ENCODE peak calls at places on chromosomes 5 and 9, in ten cellular contexts. One of them, this sample, is unnamed.
A peak's percentile ranks its signal among the peaks of the same experiment; 100 is the strongest.

GRCh38 chr5:101390317-101390908 is 487.3 kb upstream of the ST8SIA4 start:
- DNase-seq in activated CD4-positive, alpha-beta T cell treated with anti-CD3 and anti-CD28 coated beads, Interleukin-2, amount 50 U/mL, for 48 hours: no peak
- DNase-seq in Calu3: peak; percentile 40
- DNase-seq in H9: peak; percentile 31
- DNase-seq in posterior cingulate gyrus: no peak
- DNase-seq in AG10803: peak; percentile 46
- DNase-seq in foreskin melanocyte: peak; percentile 40
- DNase-seq in CD4-positive, alpha-beta T cell: no peak
- DNase-seq in T-helper 2 cell: no peak
- DNase-seq in RWPE1: peak; percentile 16
- DNase-seq in this sample: no peak

GRCh38 chr5:106311230-106311629 is 1359.5 kb downstream of the EFNA5 start:
- DNase-seq in H9: no peak
- DNase-seq in activated CD4-positive, alpha-beta T cell treated with anti-CD3 and anti-CD28 coated beads, Interleukin-2, amount 50 U/mL, for 48 hours: no peak
- DNase-seq in AG10803: no peak
- DNase-seq in posterior cingulate gyrus: no peak
- DNase-seq in RWPE1: no peak
- DNase-seq in T-helper 2 cell: no peak
- DNase-seq in CD4-positive, alpha-beta T cell: no peak
- DNase-seq in foreskin melanocyte: no peak
- DNase-seq in Calu3: no peak
- DNase-seq in this sample: no peak

GRCh38 chr5:80399553-80400239 is 8.2 kb upstream of the ZFYVE16 start:
- DNase-seq in RWPE1: peak; percentile 21
- DNase-seq in activated CD4-positive, alpha-beta T cell treated with anti-CD3 and anti-CD28 coated beads, Interleukin-2, amount 50 U/mL, for 48 hours: no peak
- DNase-seq in AG10803: peak; percentile 79
- DNase-seq in posterior cingulate gyrus: no peak
- DNase-seq in Calu3: no peak
- DNase-seq in CD4-positive, alpha-beta T cell: no peak
- DNase-seq in H9: no peak
- DNase-seq in foreskin melanocyte: peak; percentile 99
- DNase-seq in T-helper 2 cell: no peak
- DNase-seq in this sample: no peak

GRCh38 chr9:71684566-71684965 is 83.7 kb downstream of the CEMIP2 start:
- DNase-seq in H9: no peak
- DNase-seq in Calu3: no peak
- DNase-seq in posterior cingulate gyrus: no peak
- DNase-seq in AG10803: no peak
- DNase-seq in T-helper 2 cell: no peak
- DNase-seq in foreskin melanocyte: no peak
- DNase-seq in CD4-positive, alpha-beta T cell: no peak
- DNase-seq in RWPE1: no peak
- DNase-seq in activated CD4-positive, alpha-beta T cell treated with anti-CD3 and anti-CD28 coated beads, Interleukin-2, amount 50 U/mL, for 48 hours: no peak
- DNase-seq in this sample: no peak

GRCh38 chr5:149644629-149645028 is 63.3 kb downstream of the ARHGEF37 start:
- DNase-seq in AG10803: no peak
- DNase-seq in posterior cingulate gyrus: no peak
- DNase-seq in foreskin melanocyte: no peak
- DNase-seq in activated CD4-positive, alpha-beta T cell treated with anti-CD3 and anti-CD28 coated beads, Interleukin-2, amount 50 U/mL, for 48 hours: no peak
- DNase-seq in CD4-positive, alpha-beta T cell: no peak
- DNase-seq in T-helper 2 cell: no peak
- DNase-seq in Calu3: no peak
- DNase-seq in RWPE1: no peak
- DNase-seq in H9: no peak
- DNase-seq in this sample: no peak

GRCh38 chr5:180799902-180800801 is 2.5 kb downstream of the MGAT1 start:
- DNase-seq in posterior cingulate gyrus: no peak
- DNase-seq in H9: no peak
- DNase-seq in AG10803: peak; percentile 83
- DNase-seq in CD4-positive, alpha-beta T cell: no peak
- DNase-seq in RWPE1: peak; percentile 84
- DNase-seq in T-helper 2 cell: no peak
- DNase-seq in Calu3: no peak
- DNase-seq in foreskin melanocyte: no peak
- DNase-seq in activated CD4-positive, alpha-beta T cell treated with anti-CD3 and anti-CD28 coated beads, Interleukin-2, amount 50 U/mL, for 48 hours: no peak
- DNase-seq in this sample: peak; percentile 79

GRCh38 chr5:135432113-135432512 is 15.0 kb downstream of the DCANP1 start:
- DNase-seq in foreskin melanocyte: no peak
- DNase-seq in T-helper 2 cell: no peak
- DNase-seq in AG10803: no peak
- DNase-seq in posterior cingulate gyrus: no peak
- DNase-seq in activated CD4-positive, alpha-beta T cell treated with anti-CD3 and anti-CD28 coated beads, Interleukin-2, amount 50 U/mL, for 48 hours: no peak
- DNase-seq in H9: peak; percentile 22
- DNase-seq in CD4-positive, alpha-beta T cell: no peak
- DNase-seq in Calu3: no peak
- DNase-seq in RWPE1: no peak
- DNase-seq in this sample: no peak

GRCh38 chr5:107389769-107390168 is 281.0 kb downstream of the EFNA5 start:
- DNase-seq in CD4-positive, alpha-beta T cell: no peak
- DNase-seq in foreskin melanocyte: no peak
- DNase-seq in RWPE1: no peak
- DNase-seq in H9: no peak
- DNase-seq in Calu3: no peak
- DNase-seq in AG10803: no peak
- DNase-seq in activated CD4-positive, alpha-beta T cell treated with anti-CD3 and anti-CD28 coated beads, Interleukin-2, amount 50 U/mL, for 48 hours: no peak
- DNase-seq in T-helper 2 cell: no peak
- DNase-seq in posterior cingulate gyrus: no peak
- DNase-seq in this sample: no peak

GRCh38 chr5:87876616-87877015 is 392.0 kb downstream of the TMEM161B start:
- DNase-seq in AG10803: no peak
- DNase-seq in posterior cingulate gyrus: no peak
- DNase-seq in H9: no peak
- DNase-seq in RWPE1: no peak
- DNase-seq in foreskin melanocyte: no peak
- DNase-seq in activated CD4-positive, alpha-beta T cell treated with anti-CD3 and anti-CD28 coated beads, Interleukin-2, amount 50 U/mL, for 48 hours: no peak
- DNase-seq in CD4-positive, alpha-beta T cell: no peak
- DNase-seq in Calu3: no peak
- DNase-seq in T-helper 2 cell: no peak
- DNase-seq in this sample: no peak

GRCh38 chr5:175629231-175629630 is 28.6 kb upstream of the HRH2 start:
- DNase-seq in CD4-positive, alpha-beta T cell: no peak
- DNase-seq in H9: no peak
- DNase-seq in T-helper 2 cell: no peak
- DNase-seq in AG10803: no peak
- DNase-seq in posterior cingulate gyrus: no peak
- DNase-seq in Calu3: no peak
- DNase-seq in activated CD4-positive, alpha-beta T cell treated with anti-CD3 and anti-CD28 coated beads, Interleukin-2, amount 50 U/mL, for 48 hours: no peak
- DNase-seq in foreskin melanocyte: no peak
- DNase-seq in RWPE1: no peak
- DNase-seq in this sample: no peak

GRCh38 chr9:95641591-95641990 is 124.8 kb upstream of the PTCH1 start:
- DNase-seq in activated CD4-positive, alpha-beta T cell treated with anti-CD3 and anti-CD28 coated beads, Interleukin-2, amount 50 U/mL, for 48 hours: no peak
- DNase-seq in foreskin melanocyte: peak; percentile 21
- DNase-seq in AG10803: no peak
- DNase-seq in Calu3: no peak
- DNase-seq in posterior cingulate gyrus: no peak
- DNase-seq in RWPE1: no peak
- DNase-seq in T-helper 2 cell: no peak
- DNase-seq in CD4-positive, alpha-beta T cell: no peak
- DNase-seq in H9: no peak
- DNase-seq in this sample: no peak

GRCh38 chr9:132474253-132474652 is 64.2 kb downstream of the CFAP77 start:
- DNase-seq in posterior cingulate gyrus: no peak
- DNase-seq in Calu3: no peak
- DNase-seq in CD4-positive, alpha-beta T cell: no peak
- DNase-seq in activated CD4-positive, alpha-beta T cell treated with anti-CD3 and anti-CD28 coated beads, Interleukin-2, amount 50 U/mL, for 48 hours: no peak
- DNase-seq in H9: no peak
- DNase-seq in T-helper 2 cell: no peak
- DNase-seq in RWPE1: no peak
- DNase-seq in foreskin melanocyte: peak; percentile 6
- DNase-seq in AG10803: no peak
- DNase-seq in this sample: no peak

GRCh38 chr5:17255471-17256016 is 38.1 kb downstream of the BASP1 start:
- DNase-seq in H9: no peak
- DNase-seq in CD4-positive, alpha-beta T cell: no peak
- DNase-seq in RWPE1: no peak
- DNase-seq in Calu3: no peak
- DNase-seq in AG10803: peak; percentile 27
- DNase-seq in posterior cingulate gyrus: no peak
- DNase-seq in T-helper 2 cell: no peak
- DNase-seq in foreskin melanocyte: no peak
- DNase-seq in activated CD4-positive, alpha-beta T cell treated with anti-CD3 and anti-CD28 coated beads, Interleukin-2, amount 50 U/mL, for 48 hours: no peak
- DNase-seq in this sample: no peak

GRCh38 chr9:134496413-134497282 is 145.0 kb upstream of the COL5A1 start:
- DNase-seq in AG10803: peak; percentile 94
- DNase-seq in CD4-positive, alpha-beta T cell: no peak
- DNase-seq in T-helper 2 cell: no peak
- DNase-seq in foreskin melanocyte: no peak
- DNase-seq in H9: no peak
- DNase-seq in activated CD4-positive, alpha-beta T cell treated with anti-CD3 and anti-CD28 coated beads, Interleukin-2, amount 50 U/mL, for 48 hours: no peak
- DNase-seq in Calu3: no peak
- DNase-seq in posterior cingulate gyrus: peak; percentile 27
- DNase-seq in RWPE1: no peak
- DNase-seq in this sample: no peak

GRCh38 chr9:4065054-4065453 is 234.8 kb downstream of the GLIS3 start:
- DNase-seq in Calu3: no peak
- DNase-seq in RWPE1: no peak
- DNase-seq in AG10803: no peak
- DNase-seq in CD4-positive, alpha-beta T cell: no peak
- DNase-seq in posterior cingulate gyrus: no peak
- DNase-seq in activated CD4-positive, alpha-beta T cell treated with anti-CD3 and anti-CD28 coated beads, Interleukin-2, amount 50 U/mL, for 48 hours: no peak
- DNase-seq in H9: no peak
- DNase-seq in foreskin melanocyte: peak; percentile 46
- DNase-seq in T-helper 2 cell: no peak
- DNase-seq in this sample: no peak

GRCh38 chr5:143261748-143262392 is 141.6 kb downstream of the NR3C1 start:
- DNase-seq in RWPE1: peak; percentile 65
- DNase-seq in Calu3: no peak
- DNase-seq in foreskin melanocyte: no peak
- DNase-seq in T-helper 2 cell: no peak
- DNase-seq in posterior cingulate gyrus: no peak
- DNase-seq in activated CD4-positive, alpha-beta T cell treated with anti-CD3 and anti-CD28 coated beads, Interleukin-2, amount 50 U/mL, for 48 hours: peak; percentile 25
- DNase-seq in CD4-positive, alpha-beta T cell: no peak
- DNase-seq in H9: no peak
- DNase-seq in AG10803: peak; percentile 62
- DNase-seq in this sample: peak; percentile 66

GRCh38 chr9:81497096-81497495 is 192.3 kb downstream of the TLE1 start:
- DNase-seq in RWPE1: no peak
- DNase-seq in H9: no peak
- DNase-seq in CD4-positive, alpha-beta T cell: no peak
- DNase-seq in activated CD4-positive, alpha-beta T cell treated with anti-CD3 and anti-CD28 coated beads, Interleukin-2, amount 50 U/mL, for 48 hours: no peak
- DNase-seq in T-helper 2 cell: no peak
- DNase-seq in AG10803: no peak
- DNase-seq in posterior cingulate gyrus: no peak
- DNase-seq in foreskin melanocyte: no peak
- DNase-seq in Calu3: no peak
- DNase-seq in this sample: no peak

GRCh38 chr9:37534901-37535300 is 41.3 kb downstream of the FBXO10 start:
- DNase-seq in RWPE1: no peak
- DNase-seq in T-helper 2 cell: no peak
- DNase-seq in Calu3: no peak
- DNase-seq in posterior cingulate gyrus: no peak
- DNase-seq in activated CD4-positive, alpha-beta T cell treated with anti-CD3 and anti-CD28 coated beads, Interleukin-2, amount 50 U/mL, for 48 hours: no peak
- DNase-seq in CD4-positive, alpha-beta T cell: no peak
- DNase-seq in H9: no peak
- DNase-seq in AG10803: no peak
- DNase-seq in foreskin melanocyte: no peak
- DNase-seq in this sample: no peak

GRCh38 chr9:114655689-114656088 is 1.9 kb downstream of the TEX53 start:
- DNase-seq in T-helper 2 cell: no peak
- DNase-seq in RWPE1: no peak
- DNase-seq in foreskin melanocyte: no peak
- DNase-seq in AG10803: peak; percentile 85
- DNase-seq in activated CD4-positive, alpha-beta T cell treated with anti-CD3 and anti-CD28 coated beads, Interleukin-2, amount 50 U/mL, for 48 hours: no peak
- DNase-seq in Calu3: no peak
- DNase-seq in H9: no peak
- DNase-seq in CD4-positive, alpha-beta T cell: no peak
- DNase-seq in posterior cingulate gyrus: no peak
- DNase-seq in this sample: no peak

GRCh38 chr5:102152906-102153787 is 142.9 kb downstream of the SLCO4C1 start:
- DNase-seq in H9: no peak
- DNase-seq in Calu3: peak; percentile 41
- DNase-seq in activated CD4-positive, alpha-beta T cell treated with anti-CD3 and anti-CD28 coated beads, Interleukin-2, amount 50 U/mL, for 48 hours: no peak
- DNase-seq in T-helper 2 cell: no peak
- DNase-seq in RWPE1: peak; percentile 7
- DNase-seq in AG10803: no peak
- DNase-seq in CD4-positive, alpha-beta T cell: no peak
- DNase-seq in foreskin melanocyte: peak; percentile 44
- DNase-seq in posterior cingulate gyrus: no peak
- DNase-seq in this sample: no peak

GRCh38 chr9:136019681-136020060 is 58.5 kb upstream of the UBAC1 start:
- DNase-seq in H9: no peak
- DNase-seq in CD4-positive, alpha-beta T cell: no peak
- DNase-seq in T-helper 2 cell: no peak
- DNase-seq in AG10803: no peak
- DNase-seq in RWPE1: no peak
- DNase-seq in posterior cingulate gyrus: peak; percentile 25
- DNase-seq in Calu3: no peak
- DNase-seq in foreskin melanocyte: no peak
- DNase-seq in activated CD4-positive, alpha-beta T cell treated with anti-CD3 and anti-CD28 coated beads, Interleukin-2, amount 50 U/mL, for 48 hours: no peak
- DNase-seq in this sample: no peak

GRCh38 chr9:109755040-109755439 is 25.0 kb upstream of the PALM2AKAP2 start:
- DNase-seq in RWPE1: no peak
- DNase-seq in posterior cingulate gyrus: no peak
- DNase-seq in T-helper 2 cell: no peak
- DNase-seq in foreskin melanocyte: no peak
- DNase-seq in activated CD4-positive, alpha-beta T cell treated with anti-CD3 and anti-CD28 coated beads, Interleukin-2, amount 50 U/mL, for 48 hours: no peak
- DNase-seq in H9: no peak
- DNase-seq in AG10803: peak; percentile 52
- DNase-seq in CD4-positive, alpha-beta T cell: no peak
- DNase-seq in Calu3: no peak
- DNase-seq in this sample: no peak

GRCh38 chr9:85941966-85942912 is 1.3 kb downstream of the NAA35 start:
- DNase-seq in AG10803: peak; percentile 11
- DNase-seq in H9: no peak
- DNase-seq in posterior cingulate gyrus: no peak
- DNase-seq in activated CD4-positive, alpha-beta T cell treated with anti-CD3 and anti-CD28 coated beads, Interleukin-2, amount 50 U/mL, for 48 hours: no peak
- DNase-seq in T-helper 2 cell: no peak
- DNase-seq in foreskin melanocyte: no peak
- DNase-seq in CD4-positive, alpha-beta T cell: no peak
- DNase-seq in RWPE1: peak; percentile 5
- DNase-seq in Calu3: no peak
- DNase-seq in this sample: no peak

GRCh38 chr9:132011309-132011708 is 68.4 kb downstream of the MED27 start:
- DNase-seq in foreskin melanocyte: no peak
- DNase-seq in posterior cingulate gyrus: no peak
- DNase-seq in H9: no peak
- DNase-seq in RWPE1: no peak
- DNase-seq in T-helper 2 cell: no peak
- DNase-seq in AG10803: no peak
- DNase-seq in activated CD4-positive, alpha-beta T cell treated with anti-CD3 and anti-CD28 coated beads, Interleukin-2, amount 50 U/mL, for 48 hours: no peak
- DNase-seq in CD4-positive, alpha-beta T cell: no peak
- DNase-seq in Calu3: no peak
- DNase-seq in this sample: no peak

GRCh38 chr9:69412741-69413150 is 87.7 kb downstream of the ENTREP1 start:
- DNase-seq in RWPE1: peak; percentile 64
- DNase-seq in posterior cingulate gyrus: peak; percentile 52
- DNase-seq in activated CD4-positive, alpha-beta T cell treated with anti-CD3 and anti-CD28 coated beads, Interleukin-2, amount 50 U/mL, for 48 hours: peak; percentile 11
- DNase-seq in T-helper 2 cell: no peak
- DNase-seq in CD4-positive, alpha-beta T cell: no peak
- DNase-seq in foreskin melanocyte: peak; percentile 50
- DNase-seq in Calu3: peak; percentile 76
- DNase-seq in H9: peak; percentile 94
- DNase-seq in AG10803: peak; percentile 69
- DNase-seq in this sample: no peak

GRCh38 chr5:72036951-72037350 is 70.3 kb upstream of the MAP1B start:
- DNase-seq in T-helper 2 cell: no peak
- DNase-seq in foreskin melanocyte: no peak
- DNase-seq in RWPE1: peak; percentile 75
- DNase-seq in Calu3: peak; percentile 2
- DNase-seq in CD4-positive, alpha-beta T cell: no peak
- DNase-seq in H9: peak; percentile 55
- DNase-seq in AG10803: no peak
- DNase-seq in posterior cingulate gyrus: no peak
- DNase-seq in activated CD4-positive, alpha-beta T cell treated with anti-CD3 and anti-CD28 coated beads, Interleukin-2, amount 50 U/mL, for 48 hours: no peak
- DNase-seq in this sample: peak; percentile 11

GRCh38 chr5:53877243-53877642 is 316.8 kb downstream of the NDUFS4 start:
- DNase-seq in CD4-positive, alpha-beta T cell: no peak
- DNase-seq in activated CD4-positive, alpha-beta T cell treated with anti-CD3 and anti-CD28 coated beads, Interleukin-2, amount 50 U/mL, for 48 hours: no peak
- DNase-seq in RWPE1: no peak
- DNase-seq in AG10803: peak; percentile 85
- DNase-seq in T-helper 2 cell: no peak
- DNase-seq in Calu3: no peak
- DNase-seq in H9: no peak
- DNase-seq in posterior cingulate gyrus: no peak
- DNase-seq in foreskin melanocyte: no peak
- DNase-seq in this sample: no peak

GRCh38 chr5:84790406-84790805 is 405.7 kb upstream of the EDIL3 start:
- DNase-seq in T-helper 2 cell: no peak
- DNase-seq in posterior cingulate gyrus: no peak
- DNase-seq in RWPE1: no peak
- DNase-seq in activated CD4-positive, alpha-beta T cell treated with anti-CD3 and anti-CD28 coated beads, Interleukin-2, amount 50 U/mL, for 48 hours: no peak
- DNase-seq in foreskin melanocyte: no peak
- DNase-seq in CD4-positive, alpha-beta T cell: no peak
- DNase-seq in H9: no peak
- DNase-seq in AG10803: no peak
- DNase-seq in Calu3: no peak
- DNase-seq in this sample: no peak